ENCODE peak calls at places on chromosomes 5 and 9, in six cellular contexts. F, L, Y, X, E and H are unnamed samples.

GRCh38 chr5:79562351-79563246 is 48.7 kb upstream of the HOMER1 start:
- DNase-seq in E (no peak), X (peak), L (no peak), Y (no peak), F (no peak), H (peak)

GRCh38 chr5:137091473-137091872 is 407.7 kb downstream of the SPOCK1 start:
- DNase-seq in L (no peak), Y (no peak), F (no peak), X (peak), E (no peak), H (no peak)

GRCh38 chr5:127551410-127552041 is 34.1 kb downstream of the PRRC1 start:
- DNase-seq in E (no peak), X (no peak), L (no peak), F (no peak), Y (no peak), H (no peak)

GRCh38 chr9:36119476-36119875 is 17.1 kb upstream of the GLIPR2 start:
- DNase-seq in X (no peak), L (no peak), E (no peak), F (no peak), Y (no peak), H (no peak)

GRCh38 chr9:89185980-89186379 is 7.4 kb upstream of the SHC3 start:
- DNase-seq in E (no peak), L (no peak), F (no peak), X (peak), Y (no peak), H (peak)

GRCh38 chr9:114549677-114550330 is 37.8 kb upstream of the ATP6V1G1 start:
- DNase-seq in Y (no peak), L (no peak), E (no peak), X (peak), F (no peak), H (peak)

GRCh38 chr5:180555168-180555921 is 36.0 kb downstream of the SCGB3A1 start:
- DNase-seq in X (no peak), F (no peak), E (peak), Y (no peak), L (peak), H (peak)

GRCh38 chr9:77462066-77462465 is 186.1 kb downstream of the GNA14 start:
- DNase-seq in Y (no peak), F (no peak), E (no peak), L (no peak), X (no peak), H (no peak)

GRCh38 chr9:120284796-120285195 is 295.2 kb downstream of the CDK5RAP2 start:
- DNase-seq in E (no peak), Y (no peak), F (no peak), L (no peak), X (no peak), H (no peak)

GRCh38 chr5:176654856-176655255 is 7.6 kb downstream of the TSPAN17 start:
- DNase-seq in E (no peak), X (no peak), F (no peak), L (no peak), Y (no peak), H (no peak)

GRCh38 chr5:110909950-110910349 is 161.6 kb upstream of the TSLP start:
- DNase-seq in F (no peak), L (no peak), E (no peak), Y (no peak), X (peak), H (peak)

GRCh38 chr5:161966544-161966943 is 101.0 kb upstream of the GABRG2 start:
- DNase-seq in E (no peak), Y (no peak), L (no peak), F (peak), X (no peak), H (no peak)

GRCh38 chr9:20043461-20043860 is 254.6 kb upstream of the SLC24A2 start:
- DNase-seq in X (no peak), Y (no peak), E (no peak), F (no peak), L (no peak), H (no peak)

GRCh38 chr9:124831642-124832364 is 21.5 kb upstream of the WDR38 start:
- DNase-seq in F (no peak), Y (no peak), L (no peak), E (no peak), X (no peak), H (no peak)

GRCh38 chr5:56088431-56088949 is 93.7 kb upstream of the IL6ST start:
- DNase-seq in X (no peak), F (no peak), Y (no peak), E (no peak), L (no peak), H (no peak)

GRCh38 chr5:74493426-74493825 is 147.1 kb downstream of the ENC1 start:
- DNase-seq in X (no peak), Y (no peak), F (no peak), L (no peak), E (peak), H (no peak)

GRCh38 chr9:131429121-131430012 is 35.5 kb downstream of the PRRC2B start:
- DNase-seq in Y (no peak), E (no peak), F (no peak), L (no peak), X (no peak), H (no peak)

GRCh38 chr5:81105261-81105877 is 127.8 kb upstream of the CKMT2 start:
- DNase-seq in E (no peak), X (no peak), F (no peak), Y (no peak), L (no peak), H (no peak)
- TF ChIP-seq CTCF in E (no peak), X (no peak), F (no peak), Y (no peak), L (no peak), H (no peak)

GRCh38 chr5:178590924-178591423 is 781 bp upstream of the COL23A1 start:
- DNase-seq in F (no peak), E (no peak), Y (no peak), L (no peak), X (no peak), H (no peak)
- H3K4me3 ChIP-seq in F (no peak), E (no peak), Y (no peak), L (peak), X (no peak), H (no peak)

DNA sequence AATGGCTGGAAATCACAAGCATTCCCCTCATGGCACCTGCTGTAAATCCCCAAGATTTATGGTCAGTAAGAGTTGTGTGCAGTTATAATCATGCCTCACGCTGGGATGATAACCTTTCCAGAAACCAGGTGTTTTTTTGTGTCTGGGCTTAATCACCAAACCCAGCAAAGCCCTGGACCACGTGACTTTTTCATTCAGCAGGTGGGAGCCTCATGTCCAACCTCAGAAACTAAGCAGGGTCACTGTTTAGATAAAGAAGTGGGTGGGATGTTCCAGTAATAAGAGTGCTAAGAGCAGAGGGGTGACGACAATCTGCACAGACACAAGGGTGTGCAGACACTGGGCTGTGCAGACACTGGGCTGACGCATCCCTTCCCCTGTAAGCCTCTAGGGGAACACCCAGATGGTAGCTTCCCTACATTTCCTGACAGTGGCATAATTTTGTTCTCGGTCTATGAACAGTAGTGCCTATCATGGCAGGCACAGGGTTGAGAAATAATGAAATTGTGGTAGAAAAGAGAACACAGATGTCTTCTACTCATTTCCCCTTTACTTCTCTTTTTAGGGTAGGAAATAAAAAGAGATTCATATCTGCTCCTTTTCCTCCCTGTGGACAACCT is 85.1 kb downstream of the SAXO1 start:
- DNase-seq in F (no peak), Y (no peak), X (no peak), L (no peak), E (no peak), H (no peak)
- TF ChIP-seq CTCF in F (no peak), Y (no peak), X (no peak), L (no peak), E (peak), H (no peak)

DNA sequence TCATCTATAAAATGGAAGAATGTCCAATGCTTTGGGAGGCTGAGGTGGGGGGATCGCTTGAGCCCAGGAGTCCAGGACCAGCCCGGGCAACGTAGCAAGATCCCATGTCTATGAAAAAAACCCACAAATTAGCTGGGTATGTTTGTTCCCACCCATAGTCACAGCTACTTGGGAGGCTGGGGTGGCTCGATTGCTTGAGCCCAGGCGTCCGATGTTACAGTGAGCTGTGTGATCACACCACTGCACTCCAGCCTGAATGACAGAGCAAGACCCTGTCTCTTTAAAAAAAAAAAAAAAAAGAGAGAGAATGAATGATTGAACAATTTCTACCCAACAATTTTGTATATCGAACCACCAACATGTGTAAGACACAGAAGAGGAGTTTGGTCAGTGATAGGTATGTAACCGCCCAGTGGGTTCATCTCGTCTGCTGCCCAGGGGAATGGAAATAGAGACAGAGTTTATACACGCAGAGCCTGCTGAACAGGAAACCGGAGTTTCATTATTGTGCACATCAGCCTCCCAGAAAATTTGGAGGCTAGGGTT is 26.2 kb upstream of the ERGIC1 start:
- DNase-seq in F (no peak), X (no peak), Y (no peak), L (no peak), E (no peak), H (no peak)
- H3K4me3 ChIP-seq in F (peak), X (no peak), Y (no peak), L (peak), E (no peak), H (no peak)

DNA sequence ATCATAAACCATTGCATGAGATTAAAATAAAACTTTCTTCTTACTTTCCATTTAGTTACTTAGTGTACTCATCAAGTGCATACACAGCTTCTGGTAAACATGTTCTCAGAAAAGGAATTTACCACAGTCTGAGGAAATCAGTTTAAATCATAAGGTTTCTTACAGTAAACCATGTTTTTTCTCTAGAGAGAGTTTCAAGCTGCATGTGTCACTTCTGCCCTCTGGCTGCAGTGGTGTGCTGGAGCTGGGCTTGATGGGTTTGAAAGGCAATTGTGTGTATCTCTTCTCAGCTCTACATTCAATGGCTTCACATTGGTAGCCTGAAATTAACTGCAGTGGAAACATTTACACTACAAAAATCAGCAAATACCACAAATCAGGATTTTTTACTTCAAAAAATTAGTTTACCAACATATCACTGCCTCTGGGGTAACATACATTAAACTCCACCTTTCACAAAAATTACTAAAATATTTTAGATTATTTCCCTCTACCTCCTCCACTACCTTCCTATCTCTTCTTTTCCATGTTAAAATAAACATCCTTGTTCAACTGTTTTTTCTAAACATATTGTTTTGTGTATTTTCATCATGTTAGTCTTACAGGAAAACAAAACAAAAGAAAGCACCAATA is 414.3 kb downstream of the ANXA1 start:
- DNase-seq in L (no peak), X (peak), Y (no peak), E (peak), F (peak), H (peak)
- TF ChIP-seq CTCF in L (peak), X (peak), Y (peak), E (peak), F (peak), H (peak)

DNA sequence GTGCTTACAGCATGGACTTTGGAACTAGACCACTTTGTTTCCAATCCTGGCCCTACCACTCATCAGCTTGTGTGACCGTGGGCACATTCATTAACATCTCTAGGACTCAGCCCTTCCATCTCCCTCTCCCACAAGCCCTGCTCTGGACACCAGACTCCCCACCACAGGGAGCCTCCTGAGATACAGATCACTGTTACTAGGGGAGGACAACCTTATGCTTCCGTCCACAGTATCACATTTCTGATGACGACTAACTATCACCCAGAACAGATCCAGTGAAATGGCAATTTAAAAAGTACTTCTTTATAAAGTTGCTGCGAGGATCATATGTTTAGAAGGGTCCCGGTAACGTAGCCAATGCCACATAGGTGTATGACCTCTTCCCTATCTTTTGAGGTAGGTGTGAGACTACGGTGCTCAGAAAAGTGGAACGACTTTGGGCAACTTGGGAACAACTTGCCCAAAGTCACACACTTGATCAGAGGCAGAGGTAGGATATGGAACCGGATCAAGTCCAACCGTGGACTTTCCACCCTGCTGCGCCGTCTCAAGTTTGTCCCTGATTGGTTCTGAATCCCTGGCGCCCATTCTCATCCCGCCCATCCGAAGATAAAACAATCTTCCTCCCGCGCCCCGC is 132.4 kb upstream of the NIPBL start:
- DNase-seq in Y (no peak), L (no peak), E (peak), F (no peak), X (no peak), H (no peak)
- H3K4me3 ChIP-seq in Y (peak), L (peak), E (peak), F (peak), X (peak), H (peak)

GRCh38 chr5:141940695-141941271 is 17.1 kb downstream of the DELE1 start:
- DNase-seq in E (peak), L (peak), X (peak), Y (no peak), F (no peak), H (no peak)
- TF ChIP-seq CTCF in E (peak), L (no peak), X (no peak), Y (no peak), F (no peak), H (peak)

DNA sequence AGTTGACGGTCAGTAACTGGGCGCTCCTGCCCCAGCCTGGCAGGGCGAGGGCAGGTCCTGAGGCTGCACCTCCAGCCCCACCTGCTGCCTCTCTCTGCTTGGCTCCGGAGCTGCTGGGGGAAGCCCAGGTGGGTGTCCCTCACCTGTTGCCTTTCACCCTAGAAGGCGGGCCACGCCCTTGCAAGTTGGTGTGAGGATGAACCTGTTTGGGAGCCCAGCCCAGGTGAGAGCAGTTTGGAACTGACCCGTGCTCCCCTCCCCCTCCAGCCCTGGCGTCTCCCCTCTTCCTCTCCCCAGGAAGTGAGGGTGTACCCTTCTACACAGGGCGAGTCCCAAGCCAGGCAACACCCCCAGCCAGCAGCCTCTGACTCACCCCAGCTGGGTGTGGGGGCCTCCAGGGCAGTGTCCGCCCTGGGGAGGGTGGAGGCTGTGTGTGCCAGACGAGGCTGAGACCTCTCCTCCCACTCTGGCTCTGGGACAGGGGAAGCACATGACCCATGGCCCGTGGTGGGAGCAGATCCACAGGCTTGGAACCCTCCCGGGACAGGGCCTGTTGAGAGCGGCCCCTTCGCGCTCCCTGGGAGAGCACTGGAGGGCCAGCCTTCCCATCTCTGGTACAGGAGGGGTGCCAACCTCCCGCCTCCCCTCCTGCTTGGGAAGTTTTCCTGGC is 10.4 kb downstream of the LRRC8A start:
- DNase-seq in Y (peak), X (peak), L (peak), F (no peak), E (peak), H (peak)
- H3K4me3 ChIP-seq in Y (no peak), X (no peak), L (peak), F (no peak), E (no peak), H (peak)